ENCODE peak calls at places on chromosomes 16 and 17, in five cellular contexts. H is heart right ventricle, Y is Calu3, U is nephron progenitor cell, J is lung. E is an unnamed sample.

GRCh38 chr17:37400505-37400904 is 6.1 kb downstream of the ACACA start:
- DNase-seq in H (no peak), Y (no peak), U (no peak), J (no peak), E (no peak)

GRCh38 chr16:67063008-67063407 is 34.1 kb downstream of the CBFB start:
- DNase-seq in H (no peak), Y (no peak), U (no peak), J (no peak), E (no peak)

GRCh38 chr17:718075-718474 is 3.4 kb upstream of the VPS53 start:
- DNase-seq in H (no peak), Y (no peak), U (no peak), J (no peak), E (no peak)

GRCh38 chr17:38799501-38800236 is at the start of gene PIP4K2B:
- DNase-seq in H (peak; percentile 95), Y (peak; percentile 100), U (peak; percentile 95), J (peak; percentile 97), E (peak; percentile 96)

GRCh38 chr16:13291934-13292333 is 390.5 kb downstream of the SHISA9 start:
- DNase-seq in H (no peak), Y (no peak), U (peak; percentile 67), J (no peak), E (no peak)

GRCh38 chr17:33038740-33039139 is 47.1 kb downstream of the SPACA3 start:
- DNase-seq in H (peak; percentile 48), Y (peak; percentile 24), U (peak; percentile 81), J (no peak), E (no peak)

GRCh38 chr16:70699696-70700095 is 13.8 kb upstream of the MTSS2 start:
- DNase-seq in H (no peak), Y (no peak), U (no peak), J (no peak), E (no peak)

GRCh38 chr16:2034695-2035430 is 8.2 kb downstream of the NHERF2 start:
- DNase-seq in H (peak; percentile 53), Y (no peak), U (no peak), J (no peak), E (no peak)

GRCh38 chr17:37848690-37849616 is 75.3 kb upstream of the TBC1D3K start:
- DNase-seq in H (no peak), Y (peak; percentile 73), U (no peak), J (no peak), E (peak; percentile 76)

GRCh38 chr17:67003231-67003630 is 38.7 kb downstream of the CACNG4 start:
- DNase-seq in H (no peak), Y (no peak), U (no peak), J (no peak), E (no peak)

GRCh38 chr17:81987161-81987770 is 9.8 kb downstream of the ASPSCR1 start:
- DNase-seq in H (no peak), Y (no peak), U (no peak), J (no peak), E (no peak)

GRCh38 chr17:69339937-69340336 is 13.0 kb upstream of the ABCA5 start:
- DNase-seq in H (no peak), Y (no peak), U (no peak), J (no peak), E (no peak)

GRCh38 chr16:79261461-79261860 is 339.1 kb downstream of the MAF start:
- DNase-seq in H (peak; percentile 54), Y (peak; percentile 56), U (peak; percentile 61), J (no peak), E (no peak)

GRCh38 chr16:77063617-77064016 is 127.4 kb upstream of the MON1B start:
- DNase-seq in H (no peak), Y (no peak), U (no peak), J (no peak), E (no peak)

GRCh38 chr16:88863426-88863825 is 3.0 kb downstream of the PABPN1L start:
- DNase-seq in H (no peak), Y (no peak), U (no peak), J (no peak), E (no peak)

GRCh38 chr17:73950515-73950914 is 253.0 kb upstream of the RPL38 start:
- DNase-seq in H (no peak), Y (no peak), U (no peak), J (no peak), E (no peak)

GRCh38 chr16:85173077-85173980 is 61.1 kb upstream of the CIBAR2 start:
- DNase-seq in H (no peak), Y (no peak), U (no peak), J (no peak), E (no peak)

GRCh38 chr17:43714338-43715149 is 44.0 kb downstream of the SOST start:
- DNase-seq in H (no peak), Y (no peak), U (no peak), J (no peak), E (no peak)

GRCh38 chr17:46977348-46977747 is 1.7 kb downstream of the RPRML start:
- DNase-seq in H (no peak), Y (peak; percentile 58), U (peak; percentile 66), J (no peak), E (no peak)

GRCh38 chr16:71526111-71526998 is at the start of gene CHST4:
- DNase-seq in H (no peak), Y (peak; percentile 82), U (peak; percentile 41), J (no peak), E (no peak)

GRCh38 chr17:69525920-69526841 is 111.7 kb downstream of the MAP2K6 start:
- DNase-seq in H (no peak), Y (peak; percentile 28), U (peak; percentile 35), J (no peak), E (no peak)

GRCh38 chr17:81666092-81666341 is 388 bp downstream of the OXLD1 start:
- DNase-seq in H (no peak), Y (no peak), U (no peak), J (no peak), E (no peak)

GRCh38 chr17:66955821-66956220 is 8.7 kb upstream of the CACNG4 start:
- DNase-seq in H (no peak), Y (no peak), U (no peak), J (no peak), E (no peak)

GRCh38 chr17:39739020-39739884 is 1.5 kb downstream of the GRB7 start:
- DNase-seq in H (no peak), Y (peak; percentile 100), U (peak; percentile 56), J (peak; percentile 80), E (no peak)

GRCh38 chr17:31489295-31490018 is 98.0 kb downstream of the RAB11FIP4 start:
- DNase-seq in H (no peak), Y (peak; percentile 76), U (no peak), J (peak; percentile 66), E (no peak)

GRCh38 chr17:74903671-74904070 is 10.2 kb upstream of the FADS6 start:
- DNase-seq in H (no peak), Y (no peak), U (no peak), J (no peak), E (no peak)

GRCh38 chr16:50523710-50524109 is 24.5 kb upstream of the NKD1 start:
- DNase-seq in H (no peak), Y (no peak), U (no peak), J (no peak), E (no peak)

GRCh38 chr17:42097691-42098661 is at the start of gene ZNF385C:
- DNase-seq in H (no peak), Y (peak; percentile 54), U (peak; percentile 66), J (no peak), E (no peak)

DNA sequence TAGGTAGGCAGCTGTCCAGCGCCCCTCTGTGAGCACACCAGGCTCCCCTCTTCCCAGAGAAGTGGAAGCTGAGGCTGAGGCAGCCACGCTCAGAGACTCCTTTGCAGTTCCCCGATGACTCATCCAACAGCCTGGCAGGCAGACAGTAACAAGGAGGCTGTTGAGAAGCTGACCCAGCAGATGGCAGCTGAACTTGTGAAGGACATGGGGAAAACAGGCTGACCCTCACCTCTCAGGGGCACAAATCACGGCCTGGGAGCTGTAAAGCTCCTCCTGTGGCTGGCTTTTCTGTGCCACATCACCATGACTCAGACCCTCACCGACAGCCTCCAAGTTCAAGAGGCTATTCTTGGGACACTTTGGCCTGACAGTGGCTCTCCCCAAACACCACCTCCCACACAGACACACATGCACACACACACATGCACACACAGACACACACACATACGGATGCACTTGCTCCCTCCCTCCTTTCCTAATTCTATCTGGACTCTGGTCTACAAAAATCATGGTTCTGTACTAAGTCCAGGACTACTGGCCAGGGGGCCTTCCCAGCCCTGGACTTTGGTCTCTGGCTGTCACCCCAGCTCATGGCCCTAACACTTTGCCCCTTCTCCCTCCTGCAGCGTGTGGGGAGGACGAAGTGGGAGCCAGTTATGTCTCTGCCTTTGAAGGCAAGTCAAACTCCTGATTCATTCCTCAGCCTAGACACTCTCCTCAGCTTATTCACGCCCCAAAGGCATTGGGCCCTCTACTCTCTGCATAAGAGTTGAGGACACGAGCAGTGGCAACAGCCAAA is 23.2 kb downstream of the MAP3K14 start:
- DNase-seq in H (peak; percentile 74), Y (peak; percentile 81), U (peak; percentile 30), J (peak; percentile 82), E (peak; percentile 95)
- TF ChIP-seq CTCF in H (peak; percentile 10), Y (no peak), U (no peak), J (no peak), E (no peak)

GRCh38 chr16:74813109-74813641 is 38.6 kb upstream of the FA2H start:
- DNase-seq in H (peak; percentile 74), Y (peak; percentile 96), U (peak; percentile 92), J (peak; percentile 77), E (peak; percentile 60)

GRCh38 chr16:74811911-74812310 is 37.3 kb upstream of the FA2H start:
- DNase-seq in H (no peak), Y (no peak), U (no peak), J (no peak), E (no peak)

GRCh38 chr16:74817851-74818250 is 43.2 kb upstream of the FA2H start:
- DNase-seq in H (no peak), Y (no peak), U (no peak), J (no peak), E (no peak)
- TF ChIP-seq CTCF in H (no peak), Y (no peak), U (no peak), J (no peak), E (no peak)

GRCh38 chr17:56867948-56868376 is 34.0 kb downstream of the DGKE start:
- DNase-seq in H (no peak), Y (no peak), U (no peak), J (no peak), E (no peak)

GRCh38 chr17:56866076-56866475 is 32.1 kb downstream of the DGKE start:
- DNase-seq in H (no peak), Y (no peak), U (no peak), J (no peak), E (no peak)

GRCh38 chr17:56868716-56869115 is 34.8 kb downstream of the DGKE start:
- DNase-seq in H (no peak), Y (no peak), U (no peak), J (no peak), E (no peak)

GRCh38 chr17:56863974-56864373 is 30.0 kb downstream of the DGKE start:
- DNase-seq in H (no peak), Y (no peak), U (peak; percentile 44), J (no peak), E (no peak)

DNA sequence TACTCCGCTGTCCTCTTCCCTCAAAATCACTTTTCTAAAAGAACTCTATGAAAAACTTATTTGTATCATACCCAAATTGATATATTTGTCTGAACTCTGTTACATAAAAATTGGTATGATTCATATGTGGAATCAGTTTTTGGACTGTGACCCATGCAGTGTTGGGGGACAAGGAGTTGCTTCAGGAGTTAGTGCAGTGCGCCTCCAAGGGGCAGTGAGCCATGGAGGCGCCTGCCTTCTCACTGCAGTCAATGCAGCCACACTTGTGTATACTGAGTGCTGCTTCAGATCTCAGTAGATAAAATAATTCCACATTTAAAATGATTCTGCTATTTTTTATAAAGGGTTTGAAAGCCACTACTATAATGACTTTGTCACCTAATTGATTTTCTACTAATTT is 32.5 kb downstream of the DGKE start:
- DNase-seq in H (no peak), Y (no peak), U (peak; percentile 8), J (no peak), E (no peak)
- TF ChIP-seq CTCF in H (no peak), Y (no peak), U (no peak), J (no peak), E (no peak)

GRCh38 chr17:9324864-9325263 is 250.8 kb downstream of the STX8 start:
- DNase-seq in H (no peak), Y (no peak), U (no peak), J (no peak), E (no peak)
- TF ChIP-seq CTCF in H (no peak), Y (no peak), U (no peak), J (no peak), E (no peak)